ENCODE peak calls at places on chromosome 1, in ten cellular contexts. One of them, this sample, is unnamed.

GRCh38 chr1:213457097-213457680 is 406.1 kb downstream of the RPS6KC1 start:
- DNase-seq in osteoblast: no peak
- DNase-seq in psoas muscle: peak; percentile 67
- DNase-seq in spleen: no peak
- DNase-seq in prostate gland: no peak
- DNase-seq in tibial artery: peak; percentile 45
- DNase-seq in hepatocyte: no peak
- DNase-seq in body of pancreas: peak; percentile 15
- DNase-seq in endodermal cell: no peak
- DNase-seq in B cell: no peak
- DNase-seq in this sample: no peak

GRCh38 chr1:8746554-8746953 is 70.9 kb downstream of the RERE start:
- DNase-seq in osteoblast: no peak
- DNase-seq in psoas muscle: no peak
- DNase-seq in spleen: no peak
- DNase-seq in prostate gland: no peak
- DNase-seq in tibial artery: no peak
- DNase-seq in hepatocyte: no peak
- DNase-seq in body of pancreas: no peak
- DNase-seq in endodermal cell: no peak
- DNase-seq in B cell: no peak
- DNase-seq in this sample: no peak

GRCh38 chr1:101174722-101175121 is 62.1 kb upstream of the S1PR1 start:
- DNase-seq in osteoblast: peak; percentile 87
- DNase-seq in psoas muscle: no peak
- DNase-seq in spleen: no peak
- DNase-seq in prostate gland: no peak
- DNase-seq in tibial artery: no peak
- DNase-seq in hepatocyte: no peak
- DNase-seq in body of pancreas: no peak
- DNase-seq in endodermal cell: no peak
- DNase-seq in B cell: no peak
- DNase-seq in this sample: no peak

GRCh38 chr1:154999651-155000474 is 2.7 kb upstream of the ZBTB7B start:
- DNase-seq in osteoblast: peak; percentile 80
- DNase-seq in psoas muscle: peak; percentile 60
- DNase-seq in spleen: peak; percentile 85
- DNase-seq in prostate gland: peak; percentile 57
- DNase-seq in tibial artery: no peak
- DNase-seq in hepatocyte: peak; percentile 76
- DNase-seq in body of pancreas: peak; percentile 60
- DNase-seq in endodermal cell: peak; percentile 86
- DNase-seq in B cell: peak; percentile 49
- DNase-seq in this sample: peak; percentile 74

GRCh38 chr1:203353486-203353885 is 2.6 kb upstream of the FMOD start:
- DNase-seq in osteoblast: no peak
- DNase-seq in psoas muscle: no peak
- DNase-seq in spleen: no peak
- DNase-seq in prostate gland: no peak
- DNase-seq in tibial artery: no peak
- DNase-seq in hepatocyte: no peak
- DNase-seq in body of pancreas: no peak
- DNase-seq in endodermal cell: no peak
- DNase-seq in B cell: no peak
- DNase-seq in this sample: no peak

GRCh38 chr1:23615423-23615822 is 56.1 kb upstream of the ID3 start:
- DNase-seq in osteoblast: no peak
- DNase-seq in psoas muscle: no peak
- DNase-seq in spleen: no peak
- DNase-seq in prostate gland: no peak
- DNase-seq in tibial artery: no peak
- DNase-seq in hepatocyte: no peak
- DNase-seq in body of pancreas: no peak
- DNase-seq in endodermal cell: no peak
- DNase-seq in B cell: no peak
- DNase-seq in this sample: no peak

GRCh38 chr1:53603431-53603830 is 135.5 kb downstream of the GLIS1 start:
- DNase-seq in osteoblast: peak; percentile 59
- DNase-seq in psoas muscle: no peak
- DNase-seq in spleen: peak; percentile 51
- DNase-seq in prostate gland: no peak
- DNase-seq in tibial artery: no peak
- DNase-seq in hepatocyte: no peak
- DNase-seq in body of pancreas: peak; percentile 4
- DNase-seq in endodermal cell: peak; percentile 33
- DNase-seq in B cell: no peak
- DNase-seq in this sample: no peak

GRCh38 chr1:17170571-17170970 is 34.4 kb upstream of the PADI1 start:
- DNase-seq in osteoblast: no peak
- DNase-seq in psoas muscle: no peak
- DNase-seq in spleen: no peak
- DNase-seq in prostate gland: no peak
- DNase-seq in tibial artery: no peak
- DNase-seq in hepatocyte: no peak
- DNase-seq in body of pancreas: no peak
- DNase-seq in endodermal cell: no peak
- DNase-seq in B cell: no peak
- DNase-seq in this sample: no peak

GRCh38 chr1:81254560-81254959 is 546.2 kb upstream of the ADGRL2 start:
- DNase-seq in osteoblast: no peak
- DNase-seq in psoas muscle: no peak
- DNase-seq in spleen: no peak
- DNase-seq in prostate gland: no peak
- DNase-seq in tibial artery: no peak
- DNase-seq in hepatocyte: no peak
- DNase-seq in body of pancreas: no peak
- DNase-seq in endodermal cell: peak; percentile 83
- DNase-seq in B cell: no peak
- DNase-seq in this sample: no peak

GRCh38 chr1:27922272-27922671 is 12.5 kb upstream of the SMPDL3B start:
- DNase-seq in osteoblast: no peak
- DNase-seq in psoas muscle: no peak
- DNase-seq in spleen: no peak
- DNase-seq in prostate gland: no peak
- DNase-seq in tibial artery: no peak
- DNase-seq in hepatocyte: no peak
- DNase-seq in body of pancreas: no peak
- DNase-seq in endodermal cell: no peak
- DNase-seq in B cell: no peak
- DNase-seq in this sample: no peak
- TF ChIP-seq CTCF in osteoblast: no peak
- TF ChIP-seq CTCF in psoas muscle: no peak
- TF ChIP-seq CTCF in spleen: no peak
- TF ChIP-seq CTCF in prostate gland: no peak
- TF ChIP-seq CTCF in tibial artery: no peak
- TF ChIP-seq CTCF in hepatocyte: no peak
- TF ChIP-seq CTCF in body of pancreas: no peak
- TF ChIP-seq CTCF in endodermal cell: no peak
- TF ChIP-seq CTCF in B cell: no peak
- TF ChIP-seq CTCF in this sample: no peak

DNA sequence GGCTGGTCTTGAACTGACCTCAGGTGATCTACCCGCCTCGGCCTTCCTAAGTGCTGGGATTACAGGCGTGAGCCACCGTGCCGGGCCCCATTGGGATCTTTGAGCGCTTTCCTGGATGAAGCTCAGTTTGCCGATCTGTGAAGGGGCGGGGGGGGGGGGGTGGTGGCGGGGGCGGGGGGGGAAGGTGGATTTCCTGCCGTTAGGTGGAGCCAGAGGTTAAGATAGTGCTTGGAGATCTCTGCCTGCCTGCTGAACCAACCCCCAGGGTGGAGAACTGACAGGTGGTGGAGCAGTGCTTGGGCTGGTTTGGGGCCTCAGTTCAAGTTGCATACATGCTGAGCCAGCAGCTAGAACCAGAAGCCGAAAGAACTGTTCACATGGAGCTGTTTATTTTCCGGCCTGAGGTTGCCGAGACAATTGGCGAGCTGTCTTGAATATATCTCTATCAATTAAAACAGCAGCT is 1.7 kb downstream of the TMCC2 start:
- DNase-seq in osteoblast: peak; percentile 84
- DNase-seq in psoas muscle: peak; percentile 84
- DNase-seq in spleen: no peak
- DNase-seq in prostate gland: peak; percentile 51
- DNase-seq in tibial artery: peak; percentile 51
- DNase-seq in hepatocyte: peak; percentile 73
- DNase-seq in body of pancreas: peak; percentile 83
- DNase-seq in endodermal cell: peak; percentile 93
- DNase-seq in B cell: peak; percentile 76
- DNase-seq in this sample: peak; percentile 87
- TF ChIP-seq CTCF in osteoblast: no peak
- TF ChIP-seq CTCF in psoas muscle: peak; percentile 28
- TF ChIP-seq CTCF in spleen: no peak
- TF ChIP-seq CTCF in prostate gland: no peak
- TF ChIP-seq CTCF in tibial artery: no peak
- TF ChIP-seq CTCF in hepatocyte: peak; percentile 39
- TF ChIP-seq CTCF in body of pancreas: peak; percentile 45
- TF ChIP-seq CTCF in endodermal cell: peak; percentile 45
- TF ChIP-seq CTCF in B cell: peak; percentile 22
- TF ChIP-seq CTCF in this sample: peak; percentile 36

GRCh38 chr1:34115233-34115632 is 49.8 kb downstream of the CSMD2 start:
- DNase-seq in osteoblast: no peak
- DNase-seq in psoas muscle: no peak
- DNase-seq in spleen: no peak
- DNase-seq in prostate gland: no peak
- DNase-seq in tibial artery: no peak
- DNase-seq in hepatocyte: no peak
- DNase-seq in body of pancreas: no peak
- DNase-seq in endodermal cell: no peak
- DNase-seq in B cell: no peak
- DNase-seq in this sample: no peak

GRCh38 chr1:34108711-34109110 is 56.3 kb downstream of the CSMD2 start:
- DNase-seq in osteoblast: no peak
- DNase-seq in psoas muscle: no peak
- DNase-seq in spleen: no peak
- DNase-seq in prostate gland: no peak
- DNase-seq in tibial artery: no peak
- DNase-seq in hepatocyte: no peak
- DNase-seq in body of pancreas: no peak
- DNase-seq in endodermal cell: no peak
- DNase-seq in B cell: no peak
- DNase-seq in this sample: no peak

GRCh38 chr1:34108269-34108668 is 56.8 kb downstream of the CSMD2 start:
- DNase-seq in osteoblast: no peak
- DNase-seq in psoas muscle: no peak
- DNase-seq in spleen: no peak
- DNase-seq in prostate gland: no peak
- DNase-seq in tibial artery: no peak
- DNase-seq in hepatocyte: no peak
- DNase-seq in body of pancreas: no peak
- DNase-seq in endodermal cell: no peak
- DNase-seq in B cell: no peak
- DNase-seq in this sample: no peak

GRCh38 chr1:34113362-34113761 is 51.7 kb downstream of the CSMD2 start:
- DNase-seq in osteoblast: no peak
- DNase-seq in psoas muscle: no peak
- DNase-seq in spleen: no peak
- DNase-seq in prostate gland: no peak
- DNase-seq in tibial artery: no peak
- DNase-seq in hepatocyte: peak; percentile 18
- DNase-seq in body of pancreas: peak; percentile 21
- DNase-seq in endodermal cell: peak; percentile 89
- DNase-seq in B cell: no peak
- DNase-seq in this sample: no peak

GRCh38 chr1:34113887-34114286 is 51.1 kb downstream of the CSMD2 start:
- DNase-seq in osteoblast: no peak
- DNase-seq in psoas muscle: no peak
- DNase-seq in spleen: no peak
- DNase-seq in prostate gland: no peak
- DNase-seq in tibial artery: no peak
- DNase-seq in hepatocyte: peak; percentile 46
- DNase-seq in body of pancreas: no peak
- DNase-seq in endodermal cell: peak; percentile 70
- DNase-seq in B cell: no peak
- DNase-seq in this sample: no peak
- TF ChIP-seq CTCF in osteoblast: no peak
- TF ChIP-seq CTCF in psoas muscle: peak; percentile 23
- TF ChIP-seq CTCF in spleen: no peak
- TF ChIP-seq CTCF in prostate gland: no peak
- TF ChIP-seq CTCF in tibial artery: no peak
- TF ChIP-seq CTCF in hepatocyte: peak; percentile 44
- TF ChIP-seq CTCF in body of pancreas: peak; percentile 44
- TF ChIP-seq CTCF in endodermal cell: peak; percentile 63
- TF ChIP-seq CTCF in B cell: no peak
- TF ChIP-seq CTCF in this sample: peak; percentile 31

GRCh38 chr1:115144176-115144575 is 54.9 kb upstream of the TSPAN2 start:
- DNase-seq in osteoblast: no peak
- DNase-seq in psoas muscle: no peak
- DNase-seq in spleen: no peak
- DNase-seq in prostate gland: no peak
- DNase-seq in tibial artery: no peak
- DNase-seq in hepatocyte: no peak
- DNase-seq in body of pancreas: no peak
- DNase-seq in endodermal cell: no peak
- DNase-seq in B cell: no peak
- DNase-seq in this sample: no peak

GRCh38 chr1:115145221-115145620 is 55.9 kb upstream of the TSPAN2 start:
- DNase-seq in osteoblast: no peak
- DNase-seq in psoas muscle: no peak
- DNase-seq in spleen: no peak
- DNase-seq in prostate gland: no peak
- DNase-seq in tibial artery: no peak
- DNase-seq in hepatocyte: no peak
- DNase-seq in body of pancreas: no peak
- DNase-seq in endodermal cell: no peak
- DNase-seq in B cell: no peak
- DNase-seq in this sample: no peak

GRCh38 chr1:115141145-115141454 is 51.8 kb upstream of the TSPAN2 start:
- DNase-seq in osteoblast: peak; percentile 60
- DNase-seq in psoas muscle: no peak
- DNase-seq in spleen: no peak
- DNase-seq in prostate gland: no peak
- DNase-seq in tibial artery: no peak
- DNase-seq in hepatocyte: no peak
- DNase-seq in body of pancreas: no peak
- DNase-seq in endodermal cell: no peak
- DNase-seq in B cell: no peak
- DNase-seq in this sample: no peak

GRCh38 chr1:115140442-115141144 is 51.3 kb upstream of the TSPAN2 start:
- DNase-seq in osteoblast: no peak
- DNase-seq in psoas muscle: no peak
- DNase-seq in spleen: no peak
- DNase-seq in prostate gland: no peak
- DNase-seq in tibial artery: no peak
- DNase-seq in hepatocyte: no peak
- DNase-seq in body of pancreas: no peak
- DNase-seq in endodermal cell: no peak
- DNase-seq in B cell: no peak
- DNase-seq in this sample: no peak

DNA sequence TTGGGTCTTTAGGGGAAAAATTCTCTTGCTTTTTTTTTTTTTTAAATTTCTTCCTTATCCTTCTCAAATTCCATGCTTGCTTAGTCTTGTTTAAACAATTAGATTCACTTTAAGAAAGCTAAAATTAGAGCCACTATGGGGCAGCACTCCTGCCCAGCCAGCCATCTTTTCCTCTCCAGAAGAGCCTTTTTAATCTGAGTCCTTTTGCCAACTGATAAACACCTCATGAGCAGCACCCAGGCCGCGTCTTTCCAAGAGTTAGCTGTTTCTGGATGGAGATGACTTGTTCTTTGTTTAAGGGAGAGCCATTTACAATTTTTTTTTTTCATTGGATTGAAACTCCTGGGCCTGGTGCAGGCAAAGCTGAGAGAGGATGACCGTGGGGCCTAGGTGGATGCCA is 53.3 kb upstream of the TSPAN2 start:
- DNase-seq in osteoblast: peak; percentile 78
- DNase-seq in psoas muscle: no peak
- DNase-seq in spleen: no peak
- DNase-seq in prostate gland: no peak
- DNase-seq in tibial artery: no peak
- DNase-seq in hepatocyte: no peak
- DNase-seq in body of pancreas: no peak
- DNase-seq in endodermal cell: no peak
- DNase-seq in B cell: no peak
- DNase-seq in this sample: no peak
- TF ChIP-seq CTCF in osteoblast: peak; percentile 36
- TF ChIP-seq CTCF in psoas muscle: no peak
- TF ChIP-seq CTCF in spleen: no peak
- TF ChIP-seq CTCF in prostate gland: no peak
- TF ChIP-seq CTCF in tibial artery: no peak
- TF ChIP-seq CTCF in hepatocyte: peak; percentile 36
- TF ChIP-seq CTCF in body of pancreas: no peak
- TF ChIP-seq CTCF in endodermal cell: peak; percentile 47
- TF ChIP-seq CTCF in B cell: no peak
- TF ChIP-seq CTCF in this sample: no peak